ENCODE peak calls at places on chromosomes 16 and 17, in four cellular contexts. One of them, this sample, is unnamed.

GRCh38 chr17:80322864-80323263 is 62.2 kb downstream of the RNF213 start:
- DNase-seq in thoracic aorta: no peak
- DNase-seq in CD4-positive, alpha-beta T cell: no peak
- DNase-seq in SK-N-SH: no peak
- DNase-seq in this sample: no peak

GRCh38 chr17:34464812-34465211 is 101.8 kb upstream of the CCL1 start:
- DNase-seq in CD4-positive, alpha-beta T cell: no peak
- DNase-seq in SK-N-SH: no peak
- DNase-seq in thoracic aorta: no peak
- DNase-seq in this sample: no peak

GRCh38 chr17:80124351-80124981 is 22.5 kb downstream of the EIF4A3 start:
- DNase-seq in CD4-positive, alpha-beta T cell: no peak
- DNase-seq in SK-N-SH: peak; percentile 42
- DNase-seq in thoracic aorta: no peak
- DNase-seq in this sample: no peak

GRCh38 chr16:28317040-28317880 is 24.9 kb downstream of the SBK1 start:
- DNase-seq in SK-N-SH: peak; percentile 90
- DNase-seq in thoracic aorta: no peak
- DNase-seq in CD4-positive, alpha-beta T cell: peak; percentile 68
- DNase-seq in this sample: peak; percentile 85

GRCh38 chr17:13024033-13024432 is 6.2 kb upstream of the ELAC2 start:
- DNase-seq in SK-N-SH: no peak
- DNase-seq in CD4-positive, alpha-beta T cell: no peak
- DNase-seq in thoracic aorta: no peak
- DNase-seq in this sample: no peak

GRCh38 chr16:4859190-4859899 is 12.1 kb downstream of the UBN1 start:
- DNase-seq in thoracic aorta: no peak
- DNase-seq in CD4-positive, alpha-beta T cell: no peak
- DNase-seq in SK-N-SH: no peak
- DNase-seq in this sample: no peak

GRCh38 chr17:752620-753219 is 656 bp upstream of the GEMIN4 start:
- DNase-seq in CD4-positive, alpha-beta T cell: peak; percentile 21
- DNase-seq in SK-N-SH: peak; percentile 68
- DNase-seq in thoracic aorta: peak; percentile 46
- DNase-seq in this sample: peak; percentile 18

GRCh38 chr17:59893617-59894100 is 738 bp downstream of the RPS6KB1 start:
- DNase-seq in thoracic aorta: no peak
- DNase-seq in CD4-positive, alpha-beta T cell: no peak
- DNase-seq in SK-N-SH: peak; percentile 45
- DNase-seq in this sample: peak; percentile 28

GRCh38 chr17:6021011-6021400 is 49.2 kb upstream of the WSCD1 start:
- DNase-seq in CD4-positive, alpha-beta T cell: no peak
- DNase-seq in SK-N-SH: no peak
- DNase-seq in thoracic aorta: no peak
- DNase-seq in this sample: no peak

GRCh38 chr16:20114356-20114755 is 40.7 kb upstream of the GPR139 start:
- DNase-seq in CD4-positive, alpha-beta T cell: no peak
- DNase-seq in thoracic aorta: no peak
- DNase-seq in SK-N-SH: no peak
- DNase-seq in this sample: no peak

GRCh38 chr16:15650698-15651161 is 685 bp downstream of the NDE1 start:
- DNase-seq in SK-N-SH: peak; percentile 51
- DNase-seq in CD4-positive, alpha-beta T cell: peak; percentile 18
- DNase-seq in thoracic aorta: no peak
- DNase-seq in this sample: no peak

GRCh38 chr17:38567350-38567749 is 38.4 kb downstream of the SRCIN1 start:
- DNase-seq in thoracic aorta: no peak
- DNase-seq in SK-N-SH: no peak
- DNase-seq in CD4-positive, alpha-beta T cell: no peak
- DNase-seq in this sample: no peak

GRCh38 chr16:70151391-70151790 is 22.2 kb upstream of the CLEC18C start:
- DNase-seq in SK-N-SH: no peak
- DNase-seq in thoracic aorta: no peak
- DNase-seq in CD4-positive, alpha-beta T cell: no peak
- DNase-seq in this sample: no peak

GRCh38 chr16:74577882-74578366 is 29.0 kb downstream of the GLG1 start:
- DNase-seq in CD4-positive, alpha-beta T cell: no peak
- DNase-seq in SK-N-SH: no peak
- DNase-seq in thoracic aorta: no peak
- DNase-seq in this sample: no peak

GRCh38 chr16:84053237-84053636 is 10.6 kb upstream of the SLC38A8 start:
- DNase-seq in thoracic aorta: no peak
- DNase-seq in SK-N-SH: no peak
- DNase-seq in CD4-positive, alpha-beta T cell: no peak
- DNase-seq in this sample: no peak

GRCh38 chr16:4763791-4764190 is 3.2 kb downstream of the ZNF500 start:
- DNase-seq in thoracic aorta: no peak
- DNase-seq in SK-N-SH: no peak
- DNase-seq in CD4-positive, alpha-beta T cell: no peak
- DNase-seq in this sample: no peak

GRCh38 chr17:61458491-61459433 is 6.5 kb downstream of the TBX4 start:
- DNase-seq in CD4-positive, alpha-beta T cell: no peak
- DNase-seq in thoracic aorta: no peak
- DNase-seq in SK-N-SH: no peak
- DNase-seq in this sample: no peak

GRCh38 chr17:79325707-79326106 is 251.1 kb downstream of the ENGASE start:
- DNase-seq in CD4-positive, alpha-beta T cell: no peak
- DNase-seq in SK-N-SH: no peak
- DNase-seq in thoracic aorta: no peak
- DNase-seq in this sample: no peak

GRCh38 chr17:36910513-36910912 is 26.8 kb upstream of the LHX1 start:
- DNase-seq in CD4-positive, alpha-beta T cell: no peak
- DNase-seq in SK-N-SH: no peak
- DNase-seq in thoracic aorta: no peak
- DNase-seq in this sample: no peak

GRCh38 chr17:7854851-7855642 is at the start of gene TMEM88:
- DNase-seq in CD4-positive, alpha-beta T cell: no peak
- DNase-seq in thoracic aorta: no peak
- DNase-seq in SK-N-SH: no peak
- DNase-seq in this sample: no peak

GRCh38 chr17:5282639-5283217 is 644 bp downstream of the RABEP1 start:
- DNase-seq in SK-N-SH: no peak
- DNase-seq in CD4-positive, alpha-beta T cell: peak; percentile 17
- DNase-seq in thoracic aorta: no peak
- DNase-seq in this sample: peak; percentile 22

GRCh38 chr17:39360537-39360936 is 40.9 kb downstream of the FBXL20 start:
- DNase-seq in thoracic aorta: no peak
- DNase-seq in CD4-positive, alpha-beta T cell: no peak
- DNase-seq in SK-N-SH: no peak
- DNase-seq in this sample: no peak

GRCh38 chr17:4407851-4408250 is 25.9 kb upstream of the SPNS3 start:
- DNase-seq in SK-N-SH: no peak
- DNase-seq in thoracic aorta: no peak
- DNase-seq in CD4-positive, alpha-beta T cell: no peak
- DNase-seq in this sample: no peak

GRCh38 chr16:3819741-3820724 is 60.5 kb downstream of the CREBBP start:
- DNase-seq in CD4-positive, alpha-beta T cell: no peak
- DNase-seq in SK-N-SH: peak; percentile 79
- DNase-seq in thoracic aorta: no peak
- DNase-seq in this sample: peak; percentile 64

GRCh38 chr16:57846078-57846697 is 43.9 kb upstream of the KIFC3 start:
- DNase-seq in CD4-positive, alpha-beta T cell: no peak
- DNase-seq in thoracic aorta: no peak
- DNase-seq in SK-N-SH: no peak
- DNase-seq in this sample: no peak

GRCh38 chr17:69809331-69809730 is 265.7 kb upstream of the KCNJ16 start:
- DNase-seq in thoracic aorta: no peak
- DNase-seq in CD4-positive, alpha-beta T cell: no peak
- DNase-seq in SK-N-SH: no peak
- DNase-seq in this sample: no peak

GRCh38 chr17:81394377-81394747 is 895 bp upstream of the BAHCC1 start:
- DNase-seq in SK-N-SH: no peak
- DNase-seq in thoracic aorta: no peak
- DNase-seq in CD4-positive, alpha-beta T cell: no peak
- DNase-seq in this sample: no peak

GRCh38 chr17:67183531-67183930 is 61.5 kb downstream of the HELZ start:
- DNase-seq in SK-N-SH: no peak
- DNase-seq in thoracic aorta: no peak
- DNase-seq in CD4-positive, alpha-beta T cell: no peak
- DNase-seq in this sample: no peak

GRCh38 chr17:42325026-42325425 is 36.7 kb downstream of the STAT5A start:
- DNase-seq in CD4-positive, alpha-beta T cell: no peak
- DNase-seq in thoracic aorta: peak; percentile 52
- DNase-seq in SK-N-SH: no peak
- DNase-seq in this sample: no peak

This sample was measured in BE2C.